ENCODE peak calls at places on chromosomes 5 and 9, in nine cellular contexts. S is HT-29; D is stimulated activated CD8-positive, alpha-beta memory T cell treated with anti-CD3 and anti-CD28 coated beads, Interleukin-4, amount 100 ng/mL, for 48 hours; R is RPMI8226; Y is HFFc6; P is activated naive CD8-positive, alpha-beta T cell treated with anti-CD3 and anti-CD28 coated beads, Interleukin-2, amount 50 U/mL, for 24 hours; B is iris pigment epithelial cell; K is anterior cingulate cortex; J is WERI-Rb-1. X is an unnamed sample.

GRCh38 chr9:95143591-95144561 is 173.6 kb downstream of the FANCC start:
- DNase-seq in Y (no peak), K (no peak), S (no peak), R (no peak), B (peak), P (no peak), J (no peak), D (no peak), X (no peak)

GRCh38 chr9:128192601-128193371 is 1.4 kb upstream of the CIZ1 start:
- DNase-seq in P (no peak), S (peak), D (peak), K (peak), R (peak), J (no peak), B (peak), Y (peak), X (peak)

GRCh38 chr9:125631391-125632085 is 75.5 kb downstream of the MAPKAP1 start:
- DNase-seq in J (peak), B (peak), K (no peak), Y (peak), R (peak), D (peak), S (peak), P (no peak), X (peak)

GRCh38 chr5:88941581-88941980 is 58.6 kb upstream of the MEF2C start:
- DNase-seq in B (no peak), D (no peak), P (no peak), R (no peak), K (no peak), J (no peak), S (no peak), Y (no peak), X (no peak)

GRCh38 chr5:160064441-160064840 is 54.8 kb downstream of the PWWP2A start:
- DNase-seq in P (no peak), B (no peak), Y (no peak), D (no peak), S (peak), R (no peak), J (no peak), K (no peak), X (no peak)

GRCh38 chr5:143543358-143544255 is 140.1 kb upstream of the NR3C1 start:
- DNase-seq in J (no peak), B (peak), R (no peak), D (no peak), P (no peak), S (no peak), K (no peak), Y (peak), X (no peak)

GRCh38 chr5:122077451-122078115 is 476 bp downstream of the LOX start:
- DNase-seq in D (peak), J (peak), Y (no peak), S (no peak), R (no peak), K (no peak), B (no peak), P (no peak), X (no peak)

GRCh38 chr5:165309446-165309845 is 1804.0 kb downstream of the MAT2B start:
- DNase-seq in D (no peak), Y (no peak), S (no peak), P (no peak), J (no peak), K (no peak), B (no peak), R (no peak), X (no peak)

GRCh38 chr9:131608469-131609115 is 63.3 kb downstream of the PRRT1B start:
- DNase-seq in P (no peak), R (no peak), D (no peak), K (no peak), S (peak), Y (peak), J (no peak), B (peak), X (no peak)

GRCh38 chr9:126521551-126521950 is 92.2 kb upstream of the LMX1B start:
- DNase-seq in Y (no peak), J (no peak), K (no peak), R (no peak), S (no peak), B (no peak), P (no peak), D (no peak), X (no peak)

GRCh38 chr5:135446615-135447014 is 533 bp downstream of the DCANP1 start:
- DNase-seq in R (no peak), P (no peak), S (no peak), K (no peak), D (no peak), Y (no peak), J (no peak), B (no peak), X (no peak)

GRCh38 chr9:35790385-35791291 is 753 bp upstream of the NPR2 start:
- DNase-seq in P (peak), J (peak), Y (peak), S (peak), R (peak), D (peak), K (no peak), B (peak), X (peak)

GRCh38 chr5:53478411-53479044 is 1.9 kb upstream of the FST start:
- DNase-seq in Y (peak), R (peak), D (peak), S (peak), P (peak), B (peak), J (peak), K (no peak), X (peak)

GRCh38 chr5:130168211-130168610 is 263.9 kb downstream of the CHSY3 start:
- DNase-seq in Y (no peak), J (no peak), D (no peak), K (no peak), B (peak), S (no peak), P (no peak), R (no peak), X (no peak)

GRCh38 chr5:150075233-150075632 is 11.1 kb downstream of the CSF1R start:
- DNase-seq in B (no peak), J (no peak), R (no peak), K (no peak), D (peak), S (no peak), P (no peak), Y (no peak), X (no peak)

GRCh38 chr5:5179079-5179478 is 38.9 kb downstream of the ADAMTS16 start:
- DNase-seq in R (no peak), J (no peak), D (no peak), Y (no peak), S (no peak), K (no peak), P (no peak), B (no peak), X (no peak)

GRCh38 chr9:94867842-94868312 is 141.4 kb downstream of the AOPEP start:
- DNase-seq in S (peak), K (no peak), R (no peak), Y (peak), P (no peak), B (peak), J (no peak), D (no peak), X (no peak)

GRCh38 chr5:123814796-123815479 is 303.0 kb downstream of the CSNK1G3 start:
- DNase-seq in K (no peak), J (no peak), P (no peak), D (no peak), R (no peak), Y (peak), S (no peak), B (peak), X (no peak)

GRCh38 chr9:109424618-109425017 is 73.5 kb downstream of the PTPN3 start:
- DNase-seq in R (no peak), S (no peak), J (no peak), K (no peak), P (no peak), D (no peak), B (no peak), Y (no peak), X (no peak)

GRCh38 chr5:548256-548655 is 24.0 kb upstream of the SLC9A3 start:
- DNase-seq in K (no peak), P (no peak), D (no peak), S (no peak), B (peak), R (no peak), J (no peak), Y (peak), X (peak)

GRCh38 chr9:93654351-93654961 is 78.1 kb downstream of the PHF2 start:
- DNase-seq in R (no peak), S (no peak), Y (no peak), J (peak), D (no peak), P (no peak), B (no peak), K (no peak), X (no peak)

GRCh38 chr5:83362526-83362925 is 109.0 kb upstream of the VCAN start:
- DNase-seq in K (no peak), P (no peak), S (no peak), R (no peak), J (no peak), Y (no peak), D (no peak), B (no peak), X (no peak)

GRCh38 chr5:6510973-6511372 is 62.3 kb downstream of the UBE2QL1 start:
- DNase-seq in D (no peak), S (no peak), J (no peak), K (no peak), R (no peak), P (no peak), B (no peak), Y (no peak), X (no peak)

X was measured in activated CD4-positive, alpha-beta memory T cell treated with anti-CD3 and anti-CD28 coated beads for 36 hours.